ENCODE peak calls at places on chromosomes 13 and 19, in eight cellular contexts. M is tibial nerve, G is heart left ventricle, R is IMR-90, V is adrenal gland, A is breast epithelium, H is A549, N is uterus. K is an unnamed sample.
A peak's percentile ranks its signal among the peaks of the same experiment; 100 is the strongest.

GRCh38 chr19:14410054-14410774 is 8.9 kb downstream of the DDX39A start:
- DNase-seq in M (no peak), G (no peak), R (no peak), V (no peak), A (no peak), H (no peak), N (no peak), K (no peak)

GRCh38 chr19:1161716-1162115 is 12.4 kb downstream of the SBNO2 start:
- DNase-seq in M (no peak), G (no peak), R (peak; percentile 32), V (peak; percentile 92), A (no peak), H (peak; percentile 80), N (no peak), K (no peak)

GRCh38 chr19:10006752-10007323 is 3.5 kb downstream of the COL5A3 start:
- DNase-seq in M (no peak), G (no peak), R (no peak), V (no peak), A (no peak), H (no peak), N (no peak), K (no peak)

GRCh38 chr19:50705422-50706019 is 14.1 kb downstream of the SHANK1 start:
- DNase-seq in M (no peak), G (no peak), R (peak; percentile 76), V (no peak), A (no peak), H (peak; percentile 79), N (no peak), K (no peak)

GRCh38 chr13:97648881-97649224 is 214.9 kb downstream of the RAP2A start:
- DNase-seq in M (no peak), G (no peak), R (no peak), V (no peak), A (no peak), H (no peak), N (no peak), K (no peak)

GRCh38 chr19:12985049-12985776 is 10.1 kb upstream of the NFIX start:
- DNase-seq in M (peak; percentile 73), G (peak; percentile 70), R (peak; percentile 76), V (peak; percentile 85), A (no peak), H (no peak), N (no peak), K (no peak)

GRCh38 chr13:25722893-25723292 is 328.9 kb downstream of the SHISA2 start:
- DNase-seq in M (no peak), G (no peak), R (no peak), V (no peak), A (no peak), H (no peak), N (no peak), K (no peak)

GRCh38 chr13:108993346-108993745 is 363.9 kb downstream of the MYO16 start:
- DNase-seq in M (no peak), G (no peak), R (peak; percentile 74), V (no peak), A (no peak), H (no peak), N (no peak), K (no peak)

GRCh38 chr13:92260363-92260762 is 861.9 kb downstream of the GPC5 start:
- DNase-seq in M (no peak), G (no peak), R (no peak), V (no peak), A (no peak), H (no peak), N (no peak), K (no peak)

GRCh38 chr13:45731455-45731854 is 29.3 kb downstream of the CBY2 start:
- DNase-seq in M (no peak), G (no peak), R (no peak), V (no peak), A (no peak), H (no peak), N (no peak), K (no peak)

GRCh38 chr19:571127-571974 is 1.0 kb upstream of the BSG start:
- DNase-seq in M (no peak), G (peak; percentile 56), R (peak; percentile 35), V (peak; percentile 82), A (peak; percentile 76), H (peak; percentile 76), N (peak; percentile 37), K (peak; percentile 45)

GRCh38 chr19:13396256-13397080 is 109.8 kb downstream of the CACNA1A start:
- DNase-seq in M (peak; percentile 29), G (no peak), R (peak; percentile 70), V (peak; percentile 76), A (no peak), H (peak; percentile 49), N (no peak), K (no peak)

GRCh38 chr19:35459414-35460082 is 11.5 kb downstream of the FFAR2 start:
- DNase-seq in M (peak; percentile 27), G (peak; percentile 83), R (no peak), V (peak; percentile 83), A (no peak), H (no peak), N (peak; percentile 34), K (no peak)

GRCh38 chr19:18023596-18024212 is 15.7 kb downstream of the ARRDC2 start:
- DNase-seq in M (peak; percentile 96), G (peak; percentile 94), R (no peak), V (peak; percentile 90), A (no peak), H (no peak), N (peak; percentile 78), K (no peak)

DNA sequence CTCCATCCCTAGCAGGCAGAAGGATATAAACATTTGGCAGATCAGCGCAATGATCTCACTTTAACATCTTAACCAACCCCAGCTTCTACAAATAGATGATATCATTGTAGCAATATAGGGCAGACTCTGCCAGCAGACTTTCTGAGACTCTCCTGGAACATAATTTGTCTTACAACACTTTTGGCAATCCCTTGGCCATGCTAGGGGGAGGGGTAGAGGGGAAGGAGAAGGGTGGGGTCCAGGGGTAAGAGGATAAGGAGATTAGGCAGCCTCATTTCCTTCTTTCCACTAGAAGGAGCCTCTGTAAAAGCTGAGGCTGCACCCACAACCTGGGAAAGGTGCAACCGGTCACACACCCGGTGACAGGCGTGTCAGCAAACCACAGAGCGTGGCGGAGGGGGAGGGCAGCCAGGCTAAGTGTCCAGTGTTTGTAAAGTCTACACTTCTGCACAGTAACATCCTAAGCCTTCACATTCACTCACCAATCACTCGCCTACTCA is 8.7 kb upstream of the UBAC2 start:
- DNase-seq in M (no peak), G (no peak), R (peak; percentile 74), V (no peak), A (peak; percentile 60), H (no peak), N (no peak), K (peak; percentile 36)
- H3K4me1 ChIP-seq in M (no peaks in the 10 kb centered on the region), G (no peaks in the 10 kb centered on the region), R (peaks cover 7% of the 10 kb centered on the region), V (no peaks in the 10 kb centered on the region), A (no peaks in the 10 kb centered on the region), H (no peaks in the 10 kb centered on the region), N (no peaks in the 10 kb centered on the region), K (peaks cover 2% of the 10 kb centered on the region)

GRCh38 chr19:38412491-38412890 is 9.6 kb downstream of the FAM98C start:
- DNase-seq in M (no peak), G (no peak), R (no peak), V (no peak), A (no peak), H (no peak), N (no peak), K (no peak)

GRCh38 chr19:38412961-38413360 is 10.1 kb downstream of the FAM98C start:
- DNase-seq in M (no peak), G (no peak), R (no peak), V (no peak), A (no peak), H (no peak), N (no peak), K (no peak)

GRCh38 chr19:38409631-38410133 is 6.8 kb downstream of the FAM98C start:
- DNase-seq in M (no peak), G (no peak), R (peak; percentile 54), V (no peak), A (no peak), H (peak; percentile 42), N (no peak), K (no peak)

GRCh38 chr19:38413416-38413815 is 10.5 kb downstream of the FAM98C start:
- DNase-seq in M (no peak), G (no peak), R (no peak), V (no peak), A (no peak), H (no peak), N (no peak), K (no peak)

DNA sequence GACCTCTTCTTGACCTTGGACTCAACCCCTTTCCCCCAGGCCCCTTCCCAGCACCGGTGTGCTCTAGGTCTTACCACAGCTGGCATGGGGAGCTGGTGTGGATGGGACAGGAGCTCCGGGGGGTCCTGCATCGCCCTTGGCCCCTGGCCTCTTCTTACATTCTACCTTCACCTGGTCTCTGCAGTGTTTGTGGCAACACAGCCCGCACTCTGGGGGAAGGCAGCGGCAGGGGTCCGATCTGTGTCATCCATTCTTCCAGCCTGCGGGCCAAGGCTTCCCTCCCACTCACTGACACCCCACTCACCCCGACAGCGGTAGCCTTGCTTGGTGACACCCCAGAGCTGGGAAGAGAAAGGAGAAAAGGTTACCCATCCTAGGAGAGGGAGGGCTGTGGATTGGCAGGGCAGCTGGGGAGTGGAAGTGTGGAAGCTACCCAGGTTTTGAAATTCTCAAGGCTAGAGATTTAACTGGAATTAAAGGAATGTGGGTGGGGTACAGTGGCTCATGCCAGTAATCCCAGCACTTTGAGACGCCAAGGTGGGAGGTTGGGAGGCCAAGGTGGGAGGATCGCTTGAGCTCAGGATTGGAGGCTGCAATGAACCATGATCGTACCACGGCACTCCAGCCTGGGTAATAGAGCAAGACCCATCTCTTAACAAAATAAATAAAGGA is 8.3 kb downstream of the FAM98C start:
- DNase-seq in M (no peak), G (no peak), R (no peak), V (no peak), A (no peak), H (peak; percentile 52), N (no peak), K (no peak)
- TF ChIP-seq POLR2A in M (no peak), G (no peak), R (no peak), V (no peak), A (no peak), H (no peak), N (no peak), K (no peak)

GRCh38 chr19:11324748-11325389 is 14.6 kb downstream of the RAB3D start:
- DNase-seq in M (no peak), G (no peak), R (no peak), V (no peak), A (no peak), H (no peak), N (peak; percentile 50), K (no peak)
- H3K4me1 ChIP-seq in M (peaks cover 21% of the 10 kb centered on the region), G (peaks cover 11% of the 10 kb centered on the region), R (peaks cover 12% of the 10 kb centered on the region), V (peaks cover 12% of the 10 kb centered on the region), A (peaks cover 15% of the 10 kb centered on the region), H (peaks cover 33% of the 10 kb centered on the region), N (peaks cover 4% of the 10 kb centered on the region), K (peaks cover 16% of the 10 kb centered on the region)

DNA sequence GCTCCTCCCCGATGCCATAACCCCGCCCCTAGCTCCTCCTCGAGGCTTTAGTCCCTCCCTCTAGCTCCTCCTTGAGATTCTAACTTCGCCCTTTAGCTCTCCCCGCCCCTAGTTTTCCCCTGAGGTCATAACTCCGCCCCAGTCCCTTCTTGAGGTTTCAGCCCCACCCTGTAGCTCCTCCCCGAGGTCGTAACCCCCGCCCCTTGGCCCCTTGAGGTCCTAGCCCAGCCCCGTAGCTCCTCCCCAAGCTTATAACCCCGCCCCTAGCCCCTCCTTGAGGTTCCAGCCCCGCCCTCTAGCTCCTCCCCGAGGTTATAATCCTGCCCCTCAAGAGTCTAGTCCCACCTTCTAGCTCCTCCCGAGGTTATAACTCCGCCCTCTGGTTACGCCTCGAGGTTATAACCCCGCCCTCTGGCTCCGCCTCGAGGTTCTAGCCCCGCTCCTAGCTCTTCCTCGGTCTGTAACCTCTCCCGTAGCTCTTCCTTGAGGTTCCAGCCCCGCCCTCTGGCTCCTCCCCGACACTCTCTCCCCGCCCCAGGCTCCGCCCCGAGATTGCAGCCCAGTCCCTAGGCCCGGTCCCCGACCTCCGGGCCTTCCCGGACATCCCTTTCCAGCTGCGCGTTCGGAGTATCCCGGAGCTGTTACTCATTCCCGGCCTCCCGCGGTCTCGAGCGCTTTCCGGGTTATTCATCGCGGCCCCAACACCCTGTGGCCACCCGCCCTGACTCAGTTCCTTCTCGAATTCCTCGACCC is 1.4 kb downstream of the PLAUR start:
- DNase-seq in M (peak; percentile 99), G (peak; percentile 98), R (peak; percentile 99), V (peak; percentile 99), A (peak; percentile 99), H (peak; percentile 100), N (peak; percentile 100), K (peak; percentile 97)
- TF ChIP-seq POLR2A in M (peak; percentile 61), G (no peak), R (no peak), V (peak; percentile 81), A (peak; percentile 90), H (peak; percentile 76), N (peak; percentile 86), K (peak; percentile 92)